ENCODE peak calls at places on chromosome 10, in ten cellular contexts. R is stimulated activated effector memory CD8-positive, alpha-beta T cell treated with anti-CD3 and anti-CD28 coated beads, Interleukin-12 subunit alpha, Interleukin-12 subunit beta, amount 100 ng/mL, for 72 hours; N is heart left ventricle; V is effector memory CD8-positive, alpha-beta T cell; M is right cardiac atrium; A is left cardiac atrium; B is activated T-helper 17 cell treated with anti-CD3 and anti-CD28 coated beads, Interleukin-2, amount 50 U/mL, for 72 hours; X is psoas muscle; D is left lobe of liver; I is HCT116. K is an unnamed sample.

GRCh38 chr10:64873088-64873487 is 1351.9 kb downstream of the REEP3 start:
- ATAC-seq in V (no peak), B (no peak), I (no peak), X (no peak), N (no peak), M (no peak), D (no peak), R (no peak), A (no peak), K (no peak)

GRCh38 chr10:6669269-6669859 is 89.3 kb upstream of the PRKCQ start:
- ATAC-seq in R (no peak), X (peak), B (no peak), V (peak), A (peak), M (no peak), N (peak), I (peak), D (peak), K (no peak)

GRCh38 chr10:29874604-29875269 is 184.6 kb downstream of the JCAD start:
- ATAC-seq in X (no peak), D (no peak), V (no peak), N (peak), A (peak), B (no peak), M (peak), I (no peak), R (no peak), K (no peak)

GRCh38 chr10:115948415-115948814 is 324.6 kb downstream of the GFRA1 start:
- ATAC-seq in N (no peak), A (peak), X (peak), D (peak), V (no peak), B (no peak), M (peak), I (peak), R (no peak), K (no peak)

GRCh38 chr10:119501690-119502089 is 40.8 kb downstream of the RGS10 start:
- ATAC-seq in N (no peak), R (peak), M (no peak), I (no peak), A (no peak), V (peak), B (peak), D (no peak), X (no peak), K (no peak)

GRCh38 chr10:44207160-44207559 is 177.7 kb downstream of the CXCL12 start:
- ATAC-seq in B (no peak), R (no peak), M (no peak), X (no peak), D (no peak), I (no peak), A (no peak), N (no peak), V (no peak), K (no peak)

GRCh38 chr10:71797533-71798307 is 24.4 kb upstream of the VSIR start:
- ATAC-seq in A (no peak), V (peak), R (peak), M (peak), D (peak), B (no peak), X (no peak), I (no peak), N (no peak), K (no peak)

GRCh38 chr10:132076578-132077081 is 10.9 kb downstream of the JAKMIP3 start:
- ATAC-seq in R (no peak), I (no peak), D (no peak), N (no peak), M (peak), V (no peak), B (no peak), X (no peak), A (no peak), K (no peak)

GRCh38 chr10:36324831-36325230 is 682.7 kb upstream of the FZD8 start:
- ATAC-seq in D (no peak), V (no peak), B (no peak), X (no peak), M (no peak), N (no peak), A (no peak), I (no peak), R (no peak), K (no peak)